ENCODE peak calls at places on chromosome 7, in four cellular contexts. S is HepG2, X is K562, W is HCT116. L is an unnamed sample.

GRCh38 chr7:116292381-116292780 is 82.0 kb downstream of the TES start:
- DNase-seq in S (no peak), X (no peak), W (no peak), L (no peak)

GRCh38 chr7:92013611-92014010 is 72.9 kb downstream of the AKAP9 start:
- DNase-seq in S (no peak), X (no peak), W (no peak), L (no peak)

GRCh38 chr7:127587663-127588018 is 570 bp upstream of the ARF5 start:
- DNase-seq in S (no peak), X (no peak), W (no peak), L (no peak)

GRCh38 chr7:83524286-83525075 is 124.5 kb downstream of the SEMA3E start:
- DNase-seq in S (no peak), X (no peak), W (no peak), L (no peak)

GRCh38 chr7:155169081-155169480 is 99.0 kb downstream of the HTR5A start:
- DNase-seq in S (no peak), X (no peak), W (no peak), L (no peak)

GRCh38 chr7:151800391-151800790 is 76.5 kb downstream of the PRKAG2 start:
- DNase-seq in S (no peak), X (no peak), W (no peak), L (no peak)

GRCh38 chr7:3922175-3922635 is 621.2 kb downstream of the SDK1 start:
- DNase-seq in S (peak), X (peak), W (peak), L (peak)

GRCh38 chr7:158527495-158527894 is 60.1 kb downstream of the PTPRN2 start:
- DNase-seq in S (no peak), X (no peak), W (no peak), L (no peak)

GRCh38 chr7:13276977-13277376 is 589.5 kb downstream of the ARL4A start:
- DNase-seq in S (no peak), X (no peak), W (peak), L (no peak)

GRCh38 chr7:99653754-99654153 is 26.0 kb downstream of the CYP3A5 start:
- DNase-seq in S (no peak), X (no peak), W (no peak), L (no peak)

GRCh38 chr7:26369519-26370385 is 78.1 kb downstream of the SNX10 start:
- DNase-seq in S (peak), X (peak), W (peak), L (no peak)

GRCh38 chr7:145698526-145699262 is 417.9 kb upstream of the CNTNAP2 start:
- DNase-seq in S (no peak), X (no peak), W (no peak), L (no peak)

GRCh38 chr7:93194368-93194767 is 31.9 kb downstream of the HEPACAM2 start:
- DNase-seq in S (peak), X (no peak), W (no peak), L (no peak)

GRCh38 chr7:77426521-77427051 is 10.4 kb upstream of the GSAP start:
- DNase-seq in S (no peak), X (no peak), W (no peak), L (no peak)

GRCh38 chr7:72435913-72436480 is 23.9 kb upstream of the CALN1 start:
- DNase-seq in S (no peak), X (no peak), W (no peak), L (no peak)

GRCh38 chr7:106770191-106770590 is 94.9 kb upstream of the PIK3CG start:
- DNase-seq in S (no peak), X (no peak), W (peak), L (no peak)

GRCh38 chr7:107396990-107397389 is 72.9 kb upstream of the GPR22 start:
- DNase-seq in S (no peak), X (peak), W (no peak), L (no peak)

GRCh38 chr7:100897111-100897608 is 1.5 kb upstream of the ACHE start:
- DNase-seq in S (no peak), X (peak), W (no peak), L (no peak)

GRCh38 chr7:3188946-3189345 is 112.1 kb upstream of the SDK1 start:
- DNase-seq in S (no peak), X (no peak), W (no peak), L (no peak)

GRCh38 chr7:132751282-132751647 is 175.0 kb upstream of the PLXNA4 start:
- DNase-seq in S (no peak), X (no peak), W (no peak), L (no peak)

GRCh38 chr7:68629-69028 is 123.7 kb upstream of the FAM20C start:
- DNase-seq in S (no peak), X (peak), W (no peak), L (no peak)

GRCh38 chr7:9889557-9889956 is 1084.1 kb upstream of the PHF14 start:
- DNase-seq in S (no peak), X (no peak), W (no peak), L (no peak)

GRCh38 chr7:155694846-155695245 is 50.4 kb downstream of the RBM33 start:
- DNase-seq in S (no peak), X (no peak), W (no peak), L (no peak)

GRCh38 chr7:50347693-50348092 is 43.2 kb downstream of the IKZF1 start:
- DNase-seq in S (no peak), X (no peak), W (no peak), L (no peak)

GRCh38 chr7:151853896-151854807 is 22.8 kb downstream of the PRKAG2 start:
- DNase-seq in S (no peak), X (no peak), W (no peak), L (no peak)

GRCh38 chr7:4681218-4681851 is 760 bp upstream of the FOXK1 start:
- DNase-seq in S (no peak), X (no peak), W (no peak), L (no peak)

GRCh38 chr7:75888464-75889222 is 9.8 kb downstream of the RHBDD2 start:
- DNase-seq in S (no peak), X (no peak), W (no peak), L (no peak)

GRCh38 chr7:152006336-152006735 is 19.1 kb upstream of the GALNT11 start:
- DNase-seq in S (no peak), X (no peak), W (no peak), L (no peak)

GRCh38 chr7:84042110-84042539 is 152.5 kb downstream of the SEMA3A start:
- DNase-seq in S (no peak), X (no peak), W (peak), L (peak)

DNA sequence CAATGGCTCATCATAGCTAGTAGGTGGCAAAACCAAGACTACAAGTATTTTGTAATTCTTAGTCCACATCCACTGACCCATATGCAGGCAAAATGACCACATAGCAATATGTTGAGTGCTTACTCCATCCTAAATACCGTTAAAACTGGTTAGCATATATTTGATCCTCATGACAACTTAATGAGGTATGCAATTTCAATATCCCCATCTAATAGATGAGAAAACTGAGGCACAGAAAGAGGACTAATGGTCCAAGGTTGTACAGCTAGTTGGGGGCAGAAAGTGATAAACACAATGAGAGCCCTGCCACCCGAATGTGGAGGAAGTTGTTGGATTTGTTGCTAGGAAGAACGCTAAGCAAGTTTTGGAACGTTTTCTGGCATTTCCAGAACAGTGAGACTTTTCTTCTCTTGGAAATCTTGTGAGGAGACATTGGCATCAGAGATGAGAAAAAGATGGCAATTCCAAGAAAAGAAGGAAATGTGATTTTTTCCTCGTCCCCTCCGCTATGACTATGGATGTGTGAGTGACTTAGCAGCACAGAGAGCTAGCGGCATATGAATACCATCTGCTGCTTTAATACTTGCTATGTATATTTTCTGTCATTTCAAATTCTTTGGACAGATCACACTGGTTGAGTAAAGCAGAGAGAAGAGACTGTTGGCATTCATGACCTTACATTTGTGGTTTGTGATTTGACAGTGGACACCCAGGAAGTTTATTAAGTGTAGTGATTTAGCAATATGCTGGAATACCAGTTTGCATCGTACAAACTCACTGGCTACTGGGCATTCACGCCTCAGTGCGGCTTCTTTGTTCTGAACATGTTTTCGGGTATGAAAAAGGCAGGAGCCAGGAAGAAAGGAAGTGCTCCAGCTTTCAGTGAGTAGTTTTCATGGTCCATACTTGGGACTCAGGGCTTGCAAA is 51.5 kb downstream of the NRCAM start:
- DNase-seq in S (no peak), X (no peak), W (no peak), L (no peak)
- TF ChIP-seq TCF7L2 in S (no peak), X (no peak), W (no peak), L (no peak)

DNA sequence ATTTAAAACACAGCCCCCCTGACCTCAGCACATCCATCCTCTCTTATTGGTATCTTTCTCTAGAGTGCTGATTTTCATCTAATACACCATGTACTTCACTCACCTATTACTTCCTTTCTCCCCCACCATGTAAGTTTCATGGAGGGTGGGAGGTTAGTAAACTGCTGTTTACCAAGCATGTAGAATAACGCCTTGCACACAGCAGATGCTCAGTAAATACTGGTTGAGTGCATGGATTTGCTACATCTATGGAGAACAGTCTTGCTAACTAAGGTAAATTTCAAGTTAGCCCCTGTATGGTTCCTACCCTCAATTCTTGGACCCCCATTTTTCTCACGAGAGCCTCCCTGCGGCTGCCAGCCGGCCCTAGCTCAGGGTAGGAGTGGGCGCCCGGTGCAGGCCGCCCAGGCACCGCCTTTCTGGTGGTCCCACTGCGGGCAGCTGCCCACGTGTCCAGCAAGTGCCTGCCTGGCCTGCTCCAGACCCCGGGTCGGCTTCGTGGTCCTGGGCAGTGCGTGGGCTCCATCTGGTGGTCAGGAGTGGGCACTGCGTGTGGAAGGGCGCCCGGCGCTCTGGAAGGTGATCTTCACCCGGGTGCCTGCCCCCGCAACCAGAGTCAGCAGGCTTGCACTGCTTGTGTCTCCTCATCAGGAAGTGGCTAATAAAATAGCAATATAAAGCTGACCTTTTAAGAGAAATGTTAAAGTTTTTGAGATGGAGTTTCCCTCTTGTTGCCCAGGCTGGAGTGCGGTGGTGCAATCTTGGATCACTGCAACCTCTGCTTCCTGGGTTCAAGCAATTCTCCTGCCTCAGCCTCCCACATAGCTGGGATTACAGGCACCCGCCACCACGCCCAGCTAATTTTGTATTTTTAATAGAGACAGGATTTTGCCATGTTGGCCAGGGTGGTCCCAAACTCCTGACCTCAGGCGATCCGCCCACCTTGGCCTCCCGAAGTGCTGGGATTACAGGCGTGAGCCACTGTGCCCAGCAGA is 63.3 kb upstream of the DNAJB6 start:
- DNase-seq in S (peak), X (peak), W (peak), L (peak)
- TF ChIP-seq REST in S (no peak), X (peak), W (no peak), L (no peak)

DNA sequence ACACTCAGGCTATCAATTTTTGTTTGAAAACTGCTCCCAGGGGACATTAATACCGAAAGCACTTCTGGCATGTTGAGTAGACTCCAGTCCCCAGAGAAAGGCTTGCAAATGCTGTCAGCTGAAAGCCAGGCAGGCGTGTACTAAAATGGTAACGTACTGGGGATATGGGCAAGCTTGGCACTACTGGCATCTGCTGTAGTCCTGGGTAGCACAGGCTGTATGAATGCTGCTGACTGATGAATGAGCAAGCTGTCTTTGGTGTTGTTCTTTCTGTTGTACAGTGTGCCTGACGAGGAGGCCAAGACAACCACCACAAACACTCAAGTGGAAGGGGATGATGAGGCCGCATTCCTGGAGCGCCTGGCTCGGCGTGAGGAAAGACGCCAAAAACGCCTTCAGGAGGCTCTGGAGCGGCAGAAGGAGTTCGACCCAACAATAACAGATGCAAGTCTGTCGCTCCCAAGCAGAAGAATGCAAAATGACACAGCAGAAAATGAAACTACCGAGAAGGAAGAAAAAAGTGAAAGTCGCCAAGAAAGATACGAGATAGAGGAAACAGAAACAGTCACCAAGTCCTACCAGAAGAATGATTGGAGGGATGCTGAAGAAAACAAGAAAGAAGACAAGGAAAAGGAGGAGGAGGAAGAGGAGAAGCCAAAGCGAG is 53.5 kb upstream of the AGBL3 start:
- DNase-seq in S (no peak), X (no peak), W (no peak), L (no peak)
- TF ChIP-seq POLR2AphosphoS5 in S (no peak), X (no peak), W (no peak), L (no peak)

DNA sequence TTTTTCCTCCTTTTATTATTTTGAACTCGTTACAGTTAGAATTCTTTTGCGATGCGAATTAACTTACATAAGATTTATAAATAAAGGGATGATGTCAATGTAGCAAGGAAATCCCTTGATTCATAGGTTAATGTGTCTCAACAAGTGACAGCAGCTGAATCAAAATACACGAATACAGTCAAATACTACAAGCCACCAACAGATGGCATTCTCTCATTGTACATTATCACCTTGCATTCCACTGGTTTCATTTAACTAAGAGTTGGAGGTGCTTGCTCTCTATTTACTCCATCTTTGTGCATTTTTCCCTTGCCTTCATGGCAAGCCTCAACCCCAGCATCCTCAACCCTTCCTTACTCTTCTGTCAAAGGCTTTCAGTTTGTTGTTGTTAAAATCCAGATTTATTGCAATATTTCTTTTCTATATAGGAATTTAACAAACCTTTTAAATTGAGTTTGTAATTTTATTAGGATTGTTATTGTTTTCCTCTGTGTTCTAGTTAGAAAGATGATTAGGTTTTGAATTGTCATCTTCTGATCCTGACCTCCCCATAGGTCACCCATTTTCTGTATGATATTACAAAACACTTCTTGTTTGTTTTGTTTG is 78.3 kb downstream of the SLC25A40 start:
- DNase-seq in S (peak), X (no peak), W (peak), L (peak)
- TF ChIP-seq TCF7L2 in S (no peak), X (no peak), W (no peak), L (no peak)

GRCh38 chr7:90349305-90349704 is 2.8 kb downstream of the GTPBP10 start:
- DNase-seq in S (peak), X (no peak), W (no peak), L (no peak)

GRCh38 chr7:90345548-90346319 is 782 bp upstream of the GTPBP10 start:
- DNase-seq in S (peak), X (no peak), W (no peak), L (no peak)

GRCh38 chr7:90345016-90345415 is 1.5 kb upstream of the GTPBP10 start:
- DNase-seq in S (no peak), X (no peak), W (no peak), L (no peak)

GRCh38 chr7:90347759-90348158 is 1.2 kb downstream of the GTPBP10 start:
- DNase-seq in S (no peak), X (no peak), W (no peak), L (no peak)

GRCh38 chr7:90346326-90347125 is at the start of gene GTPBP10:
- DNase-seq in S (peak), X (peak), W (peak), L (peak)
- TF ChIP-seq REST in S (no peak), X (peak), W (no peak), L (no peak)

L was measured in Panc1.